ENCODE peak calls at places on chromosomes 11 and 22, in four cellular contexts. One of them, this sample, is unnamed.

GRCh38 chr11:12066799-12067508 is 43.4 kb upstream of the MICAL2 start:
- DNase-seq in neural progenitor cell: peak; percentile 48
- DNase-seq in endothelial cell: no peak
- DNase-seq in HCT116: no peak
- DNase-seq in this sample: no peak

GRCh38 chr11:94786264-94787126 is 18.3 kb downstream of the AMOTL1 start:
- DNase-seq in neural progenitor cell: peak; percentile 34
- DNase-seq in endothelial cell: no peak
- DNase-seq in HCT116: no peak
- DNase-seq in this sample: no peak

GRCh38 chr11:444397-445144 is 2.8 kb upstream of the ANO9 start:
- DNase-seq in neural progenitor cell: no peak
- DNase-seq in HCT116: no peak
- DNase-seq in endothelial cell: no peak
- DNase-seq in this sample: no peak

GRCh38 chr11:12247543-12248287 is 129.7 kb upstream of the PARVA start:
- DNase-seq in HCT116: no peak
- DNase-seq in endothelial cell: no peak
- DNase-seq in neural progenitor cell: no peak
- DNase-seq in this sample: no peak

GRCh38 chr11:77617892-77618291 is 19.7 kb downstream of the CLNS1A start:
- DNase-seq in neural progenitor cell: no peak
- DNase-seq in HCT116: no peak
- DNase-seq in endothelial cell: no peak
- DNase-seq in this sample: no peak

GRCh38 chr11:118104491-118104890 is 17.7 kb upstream of the SMIM35 start:
- DNase-seq in neural progenitor cell: no peak
- DNase-seq in endothelial cell: no peak
- DNase-seq in HCT116: no peak
- DNase-seq in this sample: no peak

GRCh38 chr11:40186401-40187091 is 1272.9 kb downstream of the LRRC4C start:
- DNase-seq in HCT116: no peak
- DNase-seq in endothelial cell: no peak
- DNase-seq in neural progenitor cell: peak; percentile 9
- DNase-seq in this sample: no peak

GRCh38 chr11:119758291-119758690 is 29.3 kb upstream of the NECTIN1 start:
- DNase-seq in endothelial cell: no peak
- DNase-seq in HCT116: no peak
- DNase-seq in neural progenitor cell: no peak
- DNase-seq in this sample: no peak

GRCh38 chr11:893008-893654 is 17.5 kb downstream of the CHID1 start:
- DNase-seq in endothelial cell: no peak
- DNase-seq in neural progenitor cell: no peak
- DNase-seq in HCT116: no peak
- DNase-seq in this sample: no peak

GRCh38 chr11:17563248-17563647 is 16.2 kb downstream of the OTOG start:
- DNase-seq in endothelial cell: no peak
- DNase-seq in neural progenitor cell: peak; percentile 37
- DNase-seq in HCT116: no peak
- DNase-seq in this sample: no peak

GRCh38 chr11:443542-444199 is 1.9 kb upstream of the ANO9 start:
- DNase-seq in neural progenitor cell: no peak
- DNase-seq in HCT116: no peak
- DNase-seq in endothelial cell: no peak
- DNase-seq in this sample: no peak

GRCh38 chr22:43377486-43377995 is 34.3 kb upstream of the MPPED1 start:
- DNase-seq in endothelial cell: no peak
- DNase-seq in neural progenitor cell: no peak
- DNase-seq in HCT116: no peak
- DNase-seq in this sample: no peak

GRCh38 chr11:112086422-112087191 is at the start of the genes SDHD and TIMM8B:
- DNase-seq in endothelial cell: peak; percentile 93
- DNase-seq in HCT116: peak; percentile 95
- DNase-seq in neural progenitor cell: peak; percentile 99
- DNase-seq in this sample: peak; percentile 70

GRCh38 chr11:70539360-70540095 is 141.2 kb downstream of the CTTN start:
- DNase-seq in HCT116: no peak
- DNase-seq in neural progenitor cell: no peak
- DNase-seq in endothelial cell: no peak
- DNase-seq in this sample: no peak

GRCh38 chr11:65558002-65558784 is at the start of gene LTBP3:
- DNase-seq in neural progenitor cell: peak; percentile 69
- DNase-seq in HCT116: no peak
- DNase-seq in endothelial cell: no peak
- DNase-seq in this sample: no peak

GRCh38 chr22:47593911-47594311 is 831.5 kb downstream of the TBC1D22A start:
- DNase-seq in HCT116: no peak
- DNase-seq in endothelial cell: no peak
- DNase-seq in neural progenitor cell: no peak
- DNase-seq in this sample: no peak

GRCh38 chr22:27372969-27373670 is 428.4 kb downstream of the MN1 start:
- DNase-seq in endothelial cell: peak; percentile 85
- DNase-seq in HCT116: no peak
- DNase-seq in neural progenitor cell: peak; percentile 96
- DNase-seq in this sample: no peak

GRCh38 chr11:92376146-92376599 is 151.6 kb downstream of the FAT3 start:
- DNase-seq in HCT116: no peak
- DNase-seq in neural progenitor cell: no peak
- DNase-seq in endothelial cell: no peak
- DNase-seq in this sample: no peak

GRCh38 chr11:95920460-95921105 is 3.3 kb downstream of the MTMR2 start:
- DNase-seq in neural progenitor cell: no peak
- DNase-seq in endothelial cell: no peak
- DNase-seq in HCT116: no peak
- DNase-seq in this sample: no peak

GRCh38 chr11:114321621-114322257 is 25.5 kb downstream of the NNMT start:
- DNase-seq in endothelial cell: no peak
- DNase-seq in neural progenitor cell: no peak
- DNase-seq in HCT116: no peak
- DNase-seq in this sample: no peak

GRCh38 chr11:18527512-18527911 is 770 bp upstream of the TSG101 start:
- DNase-seq in endothelial cell: no peak
- DNase-seq in HCT116: no peak
- DNase-seq in neural progenitor cell: no peak
- DNase-seq in this sample: no peak

GRCh38 chr11:131430466-131431176 is 60.2 kb downstream of the NTM start:
- DNase-seq in endothelial cell: no peak
- DNase-seq in HCT116: no peak
- DNase-seq in neural progenitor cell: no peak
- DNase-seq in this sample: no peak

GRCh38 chr22:20904008-20904979 is 12.9 kb upstream of the CRKL start:
- DNase-seq in endothelial cell: no peak
- DNase-seq in HCT116: peak; percentile 22
- DNase-seq in neural progenitor cell: no peak
- DNase-seq in this sample: no peak

GRCh38 chr11:46930089-46930488 is 6.5 kb upstream of the CSTPP1 start:
- DNase-seq in HCT116: no peak
- DNase-seq in endothelial cell: no peak
- DNase-seq in neural progenitor cell: no peak
- DNase-seq in this sample: no peak

GRCh38 chr11:47950396-47950795 is 30.0 kb upstream of the PTPRJ start:
- DNase-seq in endothelial cell: no peak
- DNase-seq in HCT116: no peak
- DNase-seq in neural progenitor cell: no peak
- DNase-seq in this sample: no peak

GRCh38 chr22:29345932-29346331 is 30.4 kb upstream of the RASL10A start:
- DNase-seq in neural progenitor cell: no peak
- DNase-seq in HCT116: no peak
- DNase-seq in endothelial cell: no peak
- DNase-seq in this sample: no peak

GRCh38 chr22:28969401-28970168 is 86.2 kb downstream of the ZNRF3 start:
- DNase-seq in endothelial cell: no peak
- DNase-seq in neural progenitor cell: peak; percentile 27
- DNase-seq in HCT116: no peak
- DNase-seq in this sample: no peak

GRCh38 chr11:47373876-47374820 is 4.2 kb downstream of the SPI1 start:
- DNase-seq in HCT116: peak; percentile 60
- DNase-seq in neural progenitor cell: peak; percentile 84
- DNase-seq in endothelial cell: peak; percentile 91
- DNase-seq in this sample: peak; percentile 66

GRCh38 chr11:126355926-126356897 is 726 bp downstream of the ST3GAL4 start:
- DNase-seq in HCT116: no peak
- DNase-seq in endothelial cell: peak; percentile 30
- DNase-seq in neural progenitor cell: no peak
- DNase-seq in this sample: no peak

GRCh38 chr11:19827399-19828135 is 114.9 kb downstream of the NAV2 start:
- DNase-seq in endothelial cell: no peak
- DNase-seq in HCT116: no peak
- DNase-seq in neural progenitor cell: peak; percentile 73
- DNase-seq in this sample: no peak

GRCh38 chr11:11422291-11423128 is 69.5 kb upstream of the CSNK2A3 start:
- DNase-seq in neural progenitor cell: peak; percentile 36
- DNase-seq in endothelial cell: no peak
- DNase-seq in HCT116: no peak
- DNase-seq in this sample: no peak

GRCh38 chr22:28582806-28583205 is 96.8 kb downstream of the TTC28 start:
- DNase-seq in neural progenitor cell: no peak
- DNase-seq in endothelial cell: no peak
- DNase-seq in HCT116: no peak
- DNase-seq in this sample: no peak

GRCh38 chr22:38861170-38861874 is 10.7 kb downstream of the CBX6 start:
- DNase-seq in HCT116: no peak
- DNase-seq in endothelial cell: no peak
- DNase-seq in neural progenitor cell: no peak
- DNase-seq in this sample: no peak
- TF ChIP-seq CTCF in HCT116: peak; percentile 20
- TF ChIP-seq CTCF in endothelial cell: no peak
- TF ChIP-seq CTCF in neural progenitor cell: peak; percentile 20
- TF ChIP-seq CTCF in this sample: no peak

GRCh38 chr11:75572744-75573143 is 10.7 kb downstream of the SERPINH1 start:
- DNase-seq in HCT116: no peak
- DNase-seq in neural progenitor cell: no peak
- DNase-seq in endothelial cell: no peak
- DNase-seq in this sample: no peak
- TF ChIP-seq CTCF in HCT116: no peak
- TF ChIP-seq CTCF in neural progenitor cell: no peak
- TF ChIP-seq CTCF in endothelial cell: no peak
- TF ChIP-seq CTCF in this sample: no peak

GRCh38 chr22:42303304-42304020 is 33.0 kb upstream of the TCF20 start:
- DNase-seq in endothelial cell: no peak
- DNase-seq in HCT116: no peak
- DNase-seq in neural progenitor cell: no peak
- DNase-seq in this sample: no peak
- TF ChIP-seq CTCF in endothelial cell: no peak
- TF ChIP-seq CTCF in HCT116: no peak
- TF ChIP-seq CTCF in neural progenitor cell: peak; percentile 14
- TF ChIP-seq CTCF in this sample: no peak

GRCh38 chr11:64234840-64235379 is 526 bp downstream of the VEGFB start:
- DNase-seq in endothelial cell: no peak
- DNase-seq in HCT116: no peak
- DNase-seq in neural progenitor cell: peak; percentile 64
- DNase-seq in this sample: no peak
- TF ChIP-seq CTCF in endothelial cell: no peak
- TF ChIP-seq CTCF in HCT116: no peak
- TF ChIP-seq CTCF in neural progenitor cell: peak; percentile 5
- TF ChIP-seq CTCF in this sample: no peak

DNA sequence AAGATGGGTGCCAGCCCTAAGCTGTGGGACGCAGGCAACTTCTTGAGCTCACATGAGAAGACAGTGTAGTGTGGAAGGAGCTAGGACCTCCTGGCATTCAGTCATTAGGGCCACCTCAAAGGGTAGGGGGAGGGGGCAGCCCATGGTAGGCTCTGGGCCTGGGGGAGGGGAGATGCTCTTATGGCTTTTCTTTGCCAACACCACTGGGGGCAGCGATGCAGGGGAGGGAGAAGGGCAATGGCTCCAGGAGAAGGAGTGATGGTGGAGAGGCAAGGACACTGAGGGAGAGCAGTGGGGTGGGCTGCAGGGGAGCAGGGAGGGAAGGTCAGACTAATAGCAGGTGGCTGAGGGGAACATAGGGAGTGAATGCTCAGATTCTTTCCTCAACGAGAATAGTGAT is 63.3 kb upstream of the SUSD2 start:
- DNase-seq in neural progenitor cell: peak; percentile 43
- DNase-seq in HCT116: no peak
- DNase-seq in endothelial cell: no peak
- DNase-seq in this sample: no peak
- TF ChIP-seq CTCF in neural progenitor cell: no peak
- TF ChIP-seq CTCF in HCT116: peak; percentile 29
- TF ChIP-seq CTCF in endothelial cell: no peak
- TF ChIP-seq CTCF in this sample: no peak

GRCh38 chr22:18906896-18907295 is 776 bp downstream of the DGCR6 start:
- DNase-seq in neural progenitor cell: no peak
- DNase-seq in endothelial cell: no peak
- DNase-seq in HCT116: no peak
- DNase-seq in this sample: no peak
- TF ChIP-seq CTCF in neural progenitor cell: peak; percentile 8
- TF ChIP-seq CTCF in endothelial cell: no peak
- TF ChIP-seq CTCF in HCT116: no peak
- TF ChIP-seq CTCF in this sample: no peak

DNA sequence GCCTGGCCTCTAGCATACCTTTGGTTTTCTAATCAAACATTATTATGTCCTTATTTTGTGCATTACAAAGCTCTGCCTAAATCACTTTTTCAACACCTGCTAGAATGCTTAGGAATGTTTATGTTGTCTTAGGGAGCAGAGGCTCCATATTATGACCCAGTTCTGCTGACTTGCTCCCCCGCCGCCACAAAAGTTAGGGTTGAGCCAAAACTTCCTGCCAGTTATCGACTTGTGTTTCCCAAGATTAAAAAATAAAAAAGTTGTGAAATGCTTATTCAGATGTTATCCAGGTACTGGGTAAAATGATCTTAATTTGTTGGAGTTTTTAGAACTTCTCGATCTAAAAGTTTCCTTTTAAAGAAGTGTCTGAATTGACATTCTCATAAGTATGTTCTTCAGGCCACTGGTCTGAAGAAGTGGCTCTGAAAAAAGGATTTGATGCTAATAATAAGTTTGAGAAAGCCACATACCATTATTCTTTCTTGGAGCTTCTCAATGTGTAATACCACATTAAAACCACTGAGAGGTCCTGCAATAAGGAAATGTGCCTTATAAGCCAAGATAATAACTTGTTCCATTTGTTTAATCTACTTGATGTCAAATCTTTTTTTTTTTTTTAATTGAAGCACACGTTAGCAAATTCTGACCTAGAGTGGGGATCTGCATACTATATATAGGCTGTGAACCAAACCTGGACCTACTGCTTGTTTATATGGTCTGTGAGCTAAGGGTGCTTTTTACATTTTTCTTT is 2.2 kb downstream of the RNF185 start:
- DNase-seq in endothelial cell: no peak
- DNase-seq in neural progenitor cell: no peak
- DNase-seq in HCT116: no peak
- DNase-seq in this sample: no peak
- TF ChIP-seq CTCF in endothelial cell: no peak
- TF ChIP-seq CTCF in neural progenitor cell: no peak
- TF ChIP-seq CTCF in HCT116: peak; percentile 21
- TF ChIP-seq CTCF in this sample: no peak

DNA sequence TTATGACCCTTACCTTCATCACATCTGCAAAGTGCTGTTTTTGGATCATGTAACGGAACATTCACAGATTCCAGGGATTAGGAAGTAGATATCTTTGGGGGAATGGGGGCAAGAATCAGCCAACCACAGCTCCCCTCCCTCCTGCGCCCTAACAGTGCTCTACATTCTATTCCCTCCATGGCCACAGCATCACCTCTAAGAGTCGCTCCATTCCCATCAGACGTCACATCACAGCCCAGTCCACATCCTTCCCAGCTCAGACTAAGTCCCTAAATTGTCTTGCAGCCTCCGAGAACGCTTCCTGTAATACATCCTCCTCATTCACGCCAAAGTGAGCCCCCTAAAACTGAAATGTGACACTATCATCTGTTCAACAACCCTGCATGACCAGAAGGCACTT is 5.9 kb downstream of the SCGB1D1 start:
- DNase-seq in HCT116: no peak
- DNase-seq in neural progenitor cell: peak; percentile 16
- DNase-seq in endothelial cell: no peak
- DNase-seq in this sample: no peak
- TF ChIP-seq CTCF in HCT116: no peak
- TF ChIP-seq CTCF in neural progenitor cell: peak; percentile 14
- TF ChIP-seq CTCF in endothelial cell: no peak
- TF ChIP-seq CTCF in this sample: no peak